ENCODE peak calls at places on chromosomes 2 and 18, in ten cellular contexts. O is uterus; S is thoracic aorta; Y is SK-N-SH; I is heart left ventricle; G is IMR-90; K is lower lobe of right lung; H is ovary; D is SJCRH30; T is effector memory CD4-positive, alpha-beta T cell. Q is an unnamed sample. For H3K9me3, the result is how much of the 10 kb centered on the place peaks cover.

GRCh38 chr2:128687551-128687945 is 368.9 kb upstream of the HS6ST1 start:
- DNase-seq in H (no peak), T (no peak), G (no peak), D (no peak), S (no peak), I (no peak), O (no peak), K (no peak), Y (no peak), Q (no peak)

GRCh38 chr2:238945433-238946150 is 97.7 kb downstream of the TWIST2 start:
- DNase-seq in H (peak), Y (no peak), S (no peak), T (no peak), D (peak), I (peak), O (peak), K (no peak), G (peak), Q (no peak)

GRCh38 chr2:45860136-45861106 is 208.9 kb downstream of the PRKCE start:
- DNase-seq in K (peak), H (peak), O (peak), S (peak), G (peak), D (peak), Y (peak), I (peak), T (no peak), Q (no peak)

GRCh38 chr2:140392824-140393223 is 1612.6 kb upstream of the NXPH2 start:
- DNase-seq in D (no peak), Y (no peak), S (no peak), K (no peak), G (no peak), O (no peak), H (no peak), T (no peak), I (no peak), Q (no peak)

GRCh38 chr2:72154386-72154785 is 6.7 kb upstream of the CYP26B1 start:
- DNase-seq in S (no peak), H (no peak), K (no peak), I (no peak), G (no peak), D (no peak), T (no peak), Y (no peak), O (no peak), Q (no peak)

GRCh38 chr2:23699526-23699925 is 227.4 kb downstream of the ATAD2B start:
- DNase-seq in S (no peak), O (no peak), Y (no peak), K (no peak), I (no peak), D (no peak), G (no peak), H (no peak), T (no peak), Q (peak)

GRCh38 chr2:119584469-119584868 is 40.2 kb downstream of the CFAP221 start:
- DNase-seq in H (no peak), O (no peak), T (no peak), S (no peak), I (no peak), G (no peak), K (no peak), D (no peak), Y (no peak), Q (no peak)

GRCh38 chr2:221276601-221277000 is 295.5 kb downstream of the EPHA4 start:
- DNase-seq in T (no peak), I (no peak), O (no peak), K (no peak), G (no peak), D (no peak), H (no peak), Y (no peak), S (no peak), Q (no peak)

GRCh38 chr18:46481048-46481846 is 175.8 kb downstream of the LOXHD1 start:
- DNase-seq in H (no peak), S (no peak), G (peak), T (peak), O (no peak), I (peak), K (no peak), Y (peak), D (peak), Q (peak)

GRCh38 chr2:205714058-205714776 is 31.9 kb downstream of the NRP2 start:
- DNase-seq in S (no peak), H (no peak), I (no peak), K (no peak), O (no peak), T (no peak), Y (no peak), G (peak), D (no peak), Q (no peak)
- H3K27ac ChIP-seq in S (peak), H (peak), I (no peak), K (peak), O (peak), T (no peak), Y (no peak), G (peak), D (no peak), Q (no peak)

GRCh38 chr2:176172007-176172747 is 15.1 kb downstream of the HOXD3 start:
- DNase-seq in T (no peak), G (no peak), H (peak), Y (no peak), D (no peak), S (no peak), O (no peak), K (no peak), I (no peak), Q (no peak)

GRCh38 chr2:176170606-176171005 is 13.5 kb downstream of the HOXD3 start:
- DNase-seq in T (no peak), H (no peak), K (no peak), S (no peak), D (no peak), G (no peak), Y (no peak), O (no peak), I (no peak), Q (no peak)

GRCh38 chr2:176169711-176170110 is 12.6 kb downstream of the HOXD3 start:
- DNase-seq in G (no peak), O (no peak), T (no peak), H (no peak), S (no peak), K (no peak), Y (no peak), I (no peak), D (no peak), Q (no peak)

GRCh38 chr2:176172748-176173586 is 15.5 kb upstream of the HOXD1 start:
- DNase-seq in O (no peak), I (no peak), H (no peak), K (no peak), G (no peak), D (no peak), S (no peak), T (no peak), Y (no peak), Q (no peak)

GRCh38 chr2:176171331-176172006 is 14.4 kb downstream of the HOXD3 start:
- DNase-seq in H (peak), D (no peak), T (no peak), K (no peak), G (no peak), I (no peak), O (no peak), Y (no peak), S (no peak), Q (no peak)
- H3K4me3 ChIP-seq in H (peak), D (no peak), T (no peak), K (peak), G (no peak), I (no peak), O (peak), Y (no peak), S (peak), Q (no peak)

GRCh38 chr2:197057946-197058345 is 131.4 kb upstream of the PGAP1 start:
- DNase-seq in T (no peak), K (no peak), O (no peak), G (no peak), D (no peak), Y (no peak), I (no peak), H (no peak), S (no peak), Q (no peak)
- H3K9me3 ChIP-seq in T (under half), K (under half), O (under half), G (under half), D (under half), Y (under half), I (under half), H (under half), S (under half), Q (under half)

GRCh38 chr2:64750001-64750816 is 96.5 kb upstream of the SERTAD2 start:
- DNase-seq in K (peak), Y (peak), O (peak), S (peak), D (peak), G (peak), I (peak), T (peak), H (peak), Q (peak)

GRCh38 chr2:64750817-64751285 is 97.1 kb upstream of the SERTAD2 start:
- DNase-seq in I (peak), T (peak), G (peak), D (peak), S (peak), Y (no peak), K (peak), H (peak), O (peak), Q (peak)

GRCh38 chr2:64748561-64748960 is 94.8 kb upstream of the SERTAD2 start:
- DNase-seq in K (no peak), H (no peak), Y (no peak), O (no peak), G (no peak), I (no peak), D (no peak), T (no peak), S (no peak), Q (no peak)

GRCh38 chr2:64748147-64748546 is 94.4 kb upstream of the SERTAD2 start:
- DNase-seq in O (no peak), I (no peak), S (no peak), T (no peak), K (no peak), H (no peak), G (no peak), Y (no peak), D (no peak), Q (no peak)

DNA sequence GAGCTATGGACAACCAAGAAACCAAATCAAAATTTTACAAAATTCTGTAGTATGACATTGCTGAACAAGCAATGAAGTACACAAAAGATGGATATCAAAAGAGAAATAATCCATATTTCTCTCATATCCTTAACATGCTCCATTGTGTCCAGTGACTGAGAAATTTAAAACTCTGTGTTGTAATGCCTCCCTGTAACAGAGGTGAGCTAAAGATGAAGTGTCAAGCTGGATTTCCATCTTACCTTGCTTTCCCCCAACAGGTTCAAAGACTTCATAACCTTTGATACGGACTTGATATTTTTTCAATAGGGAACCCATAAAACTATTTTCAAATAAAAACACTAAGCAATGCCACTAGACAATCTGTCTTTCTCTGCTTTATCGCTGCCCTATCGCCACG is 95.7 kb upstream of the SERTAD2 start:
- DNase-seq in G (no peak), O (no peak), D (no peak), K (no peak), S (no peak), Y (no peak), H (no peak), T (no peak), I (no peak), Q (no peak)
- H3K27ac ChIP-seq in G (no peak), O (peak), D (peak), K (peak), S (peak), Y (peak), H (peak), T (peak), I (peak), Q (peak)

DNA sequence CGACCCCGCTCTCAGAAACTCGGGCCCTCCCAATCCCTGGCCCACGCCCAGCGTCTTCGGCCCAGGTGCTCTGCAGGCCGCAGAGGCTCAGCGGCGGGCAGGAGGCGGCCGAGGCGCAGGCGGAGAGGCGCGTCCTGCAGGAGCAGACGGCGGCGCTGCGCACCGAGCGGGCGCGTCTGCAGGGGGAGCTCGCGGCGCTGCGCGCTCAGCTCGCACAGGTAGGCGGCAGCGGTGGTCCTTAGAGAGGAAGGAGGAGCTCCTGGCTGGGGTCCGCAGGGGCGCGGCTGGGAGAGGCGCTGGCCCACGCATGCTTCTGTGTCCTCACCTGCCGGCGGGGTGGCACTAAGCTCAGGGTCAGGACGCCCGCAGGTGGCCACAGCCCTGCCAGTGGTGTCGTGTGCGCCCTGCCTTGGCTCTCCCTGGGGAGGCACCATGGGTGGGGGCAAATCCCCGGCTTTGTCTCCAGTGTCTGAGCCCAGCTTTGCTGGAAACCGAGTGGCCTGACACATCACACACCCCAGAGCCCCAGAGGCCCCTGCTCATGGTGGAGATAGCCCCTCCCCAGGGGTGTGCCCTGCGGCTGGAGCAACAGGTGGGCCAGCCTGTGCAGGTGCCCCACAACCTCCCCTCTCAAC is 14.9 kb upstream of the SNED1 start:
- DNase-seq in O (peak), Y (peak), G (peak), T (no peak), S (no peak), D (no peak), I (peak), K (peak), H (peak), Q (peak)
- H3K4me3 ChIP-seq in O (no peak), Y (no peak), G (no peak), T (no peak), S (peak), D (no peak), I (no peak), K (no peak), H (no peak), Q (peak)

DNA sequence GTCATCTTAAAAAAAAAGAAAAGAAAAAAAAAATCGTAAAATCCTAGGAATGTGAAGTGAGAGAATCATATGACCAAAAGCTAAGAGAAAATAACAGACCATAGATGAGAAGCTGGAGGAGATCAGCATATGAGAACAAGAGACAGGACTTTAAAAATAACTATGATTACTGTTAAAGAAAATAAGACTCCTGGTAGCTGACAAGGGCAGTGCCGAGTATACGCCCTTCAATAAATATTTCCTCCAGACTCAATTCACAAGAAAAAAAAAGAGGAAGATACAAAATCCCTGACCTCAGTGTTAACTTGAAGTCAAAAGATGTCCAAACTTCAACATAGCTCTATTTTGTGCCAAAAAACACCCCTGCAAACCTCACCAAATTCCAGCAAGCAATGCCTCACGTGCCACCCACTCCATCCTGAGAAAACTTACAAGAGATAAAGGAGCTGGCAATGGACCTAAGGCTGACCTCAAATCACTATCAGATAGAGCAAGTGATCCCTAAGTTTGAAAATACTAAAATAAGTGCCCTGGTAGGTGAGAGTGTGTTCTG is 817.2 kb downstream of the SOCS6 start:
- DNase-seq in T (no peak), H (no peak), D (no peak), S (no peak), I (no peak), Y (no peak), O (no peak), G (no peak), K (no peak), Q (no peak)
- H3K9me3 ChIP-seq in T (under half), H (under half), D (under half), S (under half), I (under half), Y (under half), O (under half), G (under half), K (under half), Q (under half)

GRCh38 chr2:214192711-214193110 is 218.1 kb upstream of the VWC2L start:
- DNase-seq in H (no peak), Y (no peak), O (no peak), G (peak), K (no peak), S (no peak), D (no peak), T (no peak), I (no peak), Q (no peak)
- H3K27ac ChIP-seq in H (no peak), Y (no peak), O (no peak), G (no peak), K (no peak), S (no peak), D (no peak), T (no peak), I (no peak), Q (no peak)

DNA sequence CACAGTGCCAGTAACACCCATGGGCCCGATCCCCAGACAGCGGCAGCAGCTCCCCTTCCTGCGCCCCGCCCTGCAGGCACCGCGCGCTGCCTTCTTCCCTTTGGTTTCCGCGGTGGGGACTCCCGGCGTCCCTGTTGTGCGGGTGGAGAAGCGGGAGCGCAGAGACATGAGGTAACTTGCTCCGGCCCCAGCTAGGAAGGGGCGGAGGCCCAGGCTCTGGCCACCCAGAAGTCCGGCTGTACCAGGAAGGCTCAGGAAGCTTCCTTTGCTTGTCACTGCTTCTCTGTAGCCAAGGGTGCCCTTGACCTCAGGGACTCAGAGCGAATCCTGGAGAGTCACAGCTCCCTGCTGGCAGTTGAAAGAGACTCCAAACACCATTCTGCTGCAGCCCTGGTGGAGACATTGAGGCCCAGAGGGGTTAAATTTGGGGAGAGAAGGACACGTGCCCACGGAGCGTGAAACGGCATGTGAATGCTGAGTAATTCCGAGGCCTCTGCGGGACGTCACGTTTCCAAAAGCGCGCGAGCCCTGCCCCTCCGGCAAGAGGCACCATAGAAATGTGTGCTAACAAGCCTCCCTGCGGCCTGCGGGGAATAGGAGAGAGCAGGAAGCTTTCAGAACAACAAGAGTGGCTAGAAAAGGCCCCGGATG is 6.7 kb upstream of the ADCY3 start:
- DNase-seq in S (no peak), K (peak), G (no peak), O (peak), I (peak), T (no peak), H (peak), D (peak), Y (no peak), Q (no peak)
- H3K4me3 ChIP-seq in S (peak), K (peak), G (no peak), O (peak), I (no peak), T (peak), H (peak), D (peak), Y (no peak), Q (no peak)

Q was measured in WERI-Rb-1.